ENCODE peak calls at places on chromosomes 11 and 22, in ten cellular contexts. M, I, H, A, O, G, K, N, Q and X are unnamed samples.

GRCh38 chr11:36628765-36629199 is 30.7 kb upstream of the RAG2 start:
- DNase-seq in M (no peak), I (no peak), H (no peak), A (no peak), O (no peak), G (peak; percentile 48), K (no peak), N (no peak), Q (no peak), X (no peak)

GRCh38 chr11:66459138-66459778 is 7.4 kb upstream of the PELI3 start:
- DNase-seq in M (no peak), I (no peak), H (no peak), A (no peak), O (no peak), G (no peak), K (no peak), N (no peak), Q (no peak), X (no peak)

GRCh38 chr11:91947215-91947614 is 277.4 kb upstream of the FAT3 start:
- DNase-seq in M (no peak), I (peak; percentile 78), H (no peak), A (no peak), O (peak; percentile 64), G (no peak), K (no peak), N (no peak), Q (no peak), X (no peak)

GRCh38 chr22:43182726-43183125 is 4.2 kb downstream of the TTLL12 start:
- DNase-seq in M (no peak), I (no peak), H (no peak), A (no peak), O (no peak), G (no peak), K (no peak), N (no peak), Q (no peak), X (no peak)

GRCh38 chr11:12842933-12843636 is 166.0 kb upstream of the RASSF10 start:
- DNase-seq in M (no peak), I (peak; percentile 69), H (no peak), A (no peak), O (peak; percentile 8), G (no peak), K (no peak), N (no peak), Q (peak; percentile 79), X (no peak)

GRCh38 chr11:116595305-116595880 is 177.4 kb downstream of the BUD13 start:
- DNase-seq in M (no peak), I (no peak), H (no peak), A (no peak), O (no peak), G (no peak), K (no peak), N (peak; percentile 15), Q (no peak), X (no peak)

GRCh38 chr11:75442161-75442885 is 9.3 kb upstream of the KLHL35 start:
- DNase-seq in M (no peak), I (no peak), H (no peak), A (no peak), O (no peak), G (no peak), K (no peak), N (no peak), Q (no peak), X (no peak)

GRCh38 chr11:8767466-8768142 is 85.0 kb downstream of the RPL27A start:
- DNase-seq in M (no peak), I (peak; percentile 17), H (no peak), A (no peak), O (peak; percentile 26), G (no peak), K (no peak), N (no peak), Q (no peak), X (no peak)

GRCh38 chr11:16604784-16605439 is 133.5 kb upstream of the C11orf58 start:
- DNase-seq in M (no peak), I (peak; percentile 40), H (peak; percentile 40), A (peak; percentile 52), O (no peak), G (peak; percentile 68), K (no peak), N (peak; percentile 80), Q (peak; percentile 59), X (no peak)

GRCh38 chr22:40189979-40190378 is 12.3 kb downstream of the TNRC6B start:
- DNase-seq in M (no peak), I (no peak), H (no peak), A (no peak), O (peak; percentile 52), G (no peak), K (no peak), N (no peak), Q (no peak), X (no peak)

GRCh38 chr11:17563248-17563647 is 16.2 kb downstream of the OTOG start:
- DNase-seq in M (no peak), I (no peak), H (no peak), A (no peak), O (peak; percentile 21), G (no peak), K (no peak), N (no peak), Q (no peak), X (peak; percentile 4)

GRCh38 chr11:19076744-19077589 is 16.4 kb upstream of the MRGPRX2 start:
- DNase-seq in M (peak; percentile 61), I (peak; percentile 53), H (peak; percentile 83), A (peak; percentile 41), O (peak; percentile 75), G (peak; percentile 44), K (no peak), N (peak; percentile 84), Q (peak; percentile 62), X (peak; percentile 31)

DNA sequence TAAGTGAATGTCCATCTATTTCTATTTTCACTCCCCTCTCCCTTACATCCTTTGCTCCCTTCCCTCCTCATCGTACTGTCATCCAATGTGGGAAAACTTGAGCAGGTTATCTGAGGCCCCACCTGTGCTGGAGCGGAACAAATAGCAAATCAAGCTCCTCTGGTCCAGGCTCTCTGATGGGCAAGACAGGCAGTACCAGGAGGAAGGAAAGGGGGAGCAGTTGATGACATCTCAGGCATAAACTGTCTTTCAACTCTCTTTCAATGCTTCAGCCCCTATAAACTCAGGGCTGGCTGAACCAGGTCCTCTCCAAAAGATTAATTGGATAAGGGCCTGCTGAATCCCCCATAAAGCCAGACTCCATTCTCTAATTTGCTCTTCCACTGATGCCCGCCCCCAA is 1.5 kb upstream of the CCKBR start:
- DNase-seq in M (no peak), I (no peak), H (no peak), A (no peak), O (no peak), G (no peak), K (no peak), N (no peak), Q (no peak), X (no peak)
- TF ChIP-seq CTCF in M (peak; percentile 6), I (no peak), H (no peak), A (no peak), O (no peak), G (no peak), K (no peak), N (no peak), Q (no peak), X (no peak)

DNA sequence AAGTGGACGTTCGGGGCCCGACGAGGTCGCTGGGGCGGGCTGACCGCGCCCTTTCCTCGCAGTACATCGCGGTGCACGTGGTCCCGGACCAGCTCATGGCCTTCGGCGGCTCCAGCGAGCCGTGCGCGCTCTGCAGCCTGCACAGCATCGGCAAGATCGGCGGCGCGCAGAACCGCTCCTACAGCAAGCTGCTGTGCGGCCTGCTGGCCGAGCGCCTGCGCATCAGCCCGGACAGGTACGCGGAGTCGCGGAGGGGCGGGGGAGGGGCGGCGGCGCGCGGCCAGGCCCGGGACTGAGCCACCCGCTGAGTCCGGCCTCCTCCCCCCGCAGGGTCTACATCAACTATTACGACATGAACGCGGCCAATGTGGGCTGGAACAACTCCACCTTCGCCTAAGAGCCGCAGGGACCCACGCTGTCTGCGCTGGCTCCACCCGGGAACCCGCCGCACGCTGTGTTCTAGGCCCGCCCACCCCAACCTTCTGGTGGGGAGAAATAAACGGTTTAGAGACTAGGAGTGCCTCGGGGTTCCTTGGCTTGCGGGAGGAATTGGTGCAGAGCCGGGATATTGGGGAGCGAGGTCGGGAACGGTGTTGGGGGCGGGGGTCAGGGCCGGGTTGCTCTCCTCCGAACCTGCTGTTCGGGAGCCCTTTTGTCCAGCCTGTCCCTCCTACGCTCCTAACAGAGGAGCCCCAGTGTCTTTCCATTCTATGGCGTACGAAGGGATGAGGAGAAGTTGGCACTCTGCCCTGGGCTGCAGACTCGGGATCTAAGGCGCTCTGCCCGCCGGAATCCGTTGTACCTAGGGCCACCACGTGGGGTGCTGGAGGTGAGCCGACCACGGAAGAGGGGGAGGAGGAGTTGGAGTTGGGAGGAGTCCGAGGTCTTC is 771 bp downstream of the MIF start:
- DNase-seq in M (peak; percentile 94), I (peak; percentile 84), H (peak; percentile 50), A (peak; percentile 70), O (peak; percentile 79), G (peak; percentile 76), K (peak; percentile 49), N (peak; percentile 94), Q (peak; percentile 91), X (peak; percentile 57)
- TF ChIP-seq CTCF in M (peak; percentile 39), I (peak; percentile 25), H (peak; percentile 59), A (peak; percentile 7), O (peak; percentile 42), G (no peak), K (peak; percentile 59), N (peak; percentile 6), Q (peak; percentile 30), X (peak; percentile 37)

GRCh38 chr11:61545921-61546320 is 35.0 kb downstream of the SYT7 start:
- DNase-seq in M (no peak), I (no peak), H (no peak), A (no peak), O (no peak), G (no peak), K (no peak), N (no peak), Q (no peak), X (no peak)

GRCh38 chr11:61543606-61544306 is 35.2 kb downstream of the LRRC10B start:
- DNase-seq in M (peak; percentile 26), I (no peak), H (no peak), A (no peak), O (peak; percentile 95), G (no peak), K (no peak), N (no peak), Q (peak; percentile 39), X (no peak)

GRCh38 chr11:61544466-61544865 is 35.9 kb downstream of the LRRC10B start:
- DNase-seq in M (no peak), I (no peak), H (no peak), A (no peak), O (peak; percentile 10), G (no peak), K (no peak), N (no peak), Q (no peak), X (no peak)

GRCh38 chr11:61546663-61547062 is 34.2 kb downstream of the SYT7 start:
- DNase-seq in M (no peak), I (no peak), H (no peak), A (no peak), O (no peak), G (no peak), K (no peak), N (no peak), Q (no peak), X (no peak)

GRCh38 chr11:61545341-61545740 is 35.5 kb downstream of the SYT7 start:
- DNase-seq in M (peak; percentile 31), I (no peak), H (no peak), A (no peak), O (peak; percentile 33), G (no peak), K (no peak), N (no peak), Q (no peak), X (no peak)
- TF ChIP-seq CTCF in M (peak; percentile 70), I (peak; percentile 56), H (peak; percentile 51), A (no peak), O (peak; percentile 82), G (no peak), K (peak; percentile 48), N (no peak), Q (peak; percentile 42), X (no peak)

GRCh38 chr11:70511345-70511744 is 113.0 kb downstream of the CTTN start:
- DNase-seq in M (no peak), I (no peak), H (no peak), A (no peak), O (peak; percentile 43), G (no peak), K (no peak), N (no peak), Q (no peak), X (no peak)
- TF ChIP-seq CTCF in M (no peak), I (peak; percentile 1), H (peak; percentile 37), A (no peak), O (peak; percentile 59), G (no peak), K (no peak), N (no peak), Q (no peak), X (no peak)